ENCODE peak calls at places on chromosomes 6 and 20, in seven cellular contexts. R is BE2C, T is H9, Z is B cell, S is mammary epithelial cell, C is RWPE1, W is gastrocnemius medialis. H is an unnamed sample.

GRCh38 chr6:6856538-6857523 is 250.9 kb upstream of the RREB1 start:
- DNase-seq in R (peak; percentile 29), C (peak; percentile 88), T (peak; percentile 57), S (peak; percentile 53), W (peak; percentile 59), Z (peak; percentile 54), H (peak; percentile 81)

GRCh38 chr6:43181942-43182860 is at the start of gene CUL9:
- DNase-seq in C (peak; percentile 63), T (peak; percentile 77), R (peak; percentile 72), Z (peak; percentile 90), W (peak; percentile 83), S (peak; percentile 52), H (peak; percentile 77)

GRCh38 chr6:2988426-2989331 is 11.0 kb upstream of the NQO2 start:
- DNase-seq in S (peak; percentile 92), T (peak; percentile 94), W (peak; percentile 88), Z (peak; percentile 90), R (peak; percentile 95), C (peak; percentile 72), H (peak; percentile 76)

GRCh38 chr6:7112741-7113313 is 5.1 kb downstream of the RREB1 start:
- DNase-seq in C (peak; percentile 39), Z (peak; percentile 73), T (no peak), S (peak; percentile 61), W (peak; percentile 41), R (no peak), H (peak; percentile 66)

GRCh38 chr6:143940011-143940597 is 68.0 kb downstream of the PLAGL1 start:
- DNase-seq in Z (peak; percentile 73), S (peak; percentile 48), W (no peak), C (peak; percentile 62), T (no peak), R (peak; percentile 36), H (no peak)

GRCh38 chr20:16260911-16261310 is 312.3 kb downstream of the KIF16B start:
- DNase-seq in C (no peak), W (no peak), T (no peak), Z (no peak), S (no peak), R (no peak), H (no peak)

GRCh38 chr20:768426-768978 is at the start of gene SLC52A3:
- DNase-seq in C (peak; percentile 71), S (peak; percentile 20), T (peak; percentile 86), Z (no peak), R (no peak), W (no peak), H (no peak)

GRCh38 chr6:33716379-33716778 is 4.9 kb upstream of the UQCC2 start:
- DNase-seq in R (no peak), W (no peak), T (no peak), S (no peak), Z (no peak), C (peak; percentile 67), H (no peak)

GRCh38 chr20:53900380-53900999 is 169.9 kb downstream of the BCAS1 start:
- DNase-seq in C (peak; percentile 78), S (peak; percentile 97), W (no peak), Z (no peak), T (no peak), R (no peak), H (no peak)

GRCh38 chr6:166515072-166515810 is 71.2 kb downstream of the RAMACL start:
- DNase-seq in C (peak; percentile 96), T (no peak), S (peak; percentile 80), R (peak; percentile 75), Z (no peak), W (no peak), H (no peak)

GRCh38 chr6:30258204-30258603 is 45.0 kb upstream of the TRIM26 start:
- DNase-seq in T (no peak), W (no peak), Z (no peak), S (no peak), R (no peak), C (no peak), H (no peak)

GRCh38 chr6:40807484-40807883 is 220.3 kb upstream of the LRFN2 start:
- DNase-seq in W (peak; percentile 72), R (no peak), T (no peak), C (no peak), S (peak; percentile 65), Z (no peak), H (no peak)

GRCh38 chr20:16701296-16701695 is 28.5 kb upstream of the SNRPB2 start:
- DNase-seq in R (peak; percentile 34), W (no peak), S (peak; percentile 6), T (peak; percentile 34), C (no peak), Z (no peak), H (no peak)

GRCh38 chr20:15171016-15171415 is 833.6 kb upstream of the FLRT3 start:
- DNase-seq in W (no peak), T (no peak), S (no peak), Z (no peak), C (no peak), R (no peak), H (no peak)

GRCh38 chr6:129590408-129591022 is 119.5 kb downstream of the ARHGAP18 start:
- DNase-seq in W (no peak), Z (no peak), R (no peak), C (peak; percentile 12), S (peak; percentile 90), T (no peak), H (no peak)

GRCh38 chr6:159169193-159169555 is at the start of gene FNDC1:
- DNase-seq in Z (peak; percentile 57), C (peak; percentile 21), R (peak; percentile 71), T (peak; percentile 48), W (no peak), S (no peak), H (no peak)

GRCh38 chr6:79468116-79468515 is 69.1 kb downstream of the LCA5 start:
- DNase-seq in W (no peak), R (no peak), S (no peak), Z (no peak), C (no peak), T (no peak), H (no peak)

GRCh38 chr20:62007127-62007647 is 58.5 kb downstream of the TAF4 start:
- DNase-seq in S (no peak), W (no peak), R (no peak), Z (no peak), T (no peak), C (no peak), H (no peak)

GRCh38 chr6:39313526-39314272 is 520 bp downstream of the KCNK17 start:
- DNase-seq in W (no peak), R (no peak), T (peak; percentile 49), S (no peak), C (no peak), Z (no peak), H (no peak)

GRCh38 chr6:169970306-169970988 is 219.0 kb downstream of the ERMARD start:
- DNase-seq in Z (no peak), T (peak; percentile 21), C (no peak), R (no peak), W (peak; percentile 10), S (no peak), H (peak; percentile 33)

GRCh38 chr20:2742934-2743559 is 50.5 kb downstream of the EBF4 start:
- DNase-seq in C (peak; percentile 71), W (no peak), Z (peak; percentile 76), T (peak; percentile 88), S (peak; percentile 54), R (peak; percentile 71), H (no peak)

GRCh38 chr6:72461144-72461543 is 160.7 kb upstream of the KCNQ5 start:
- DNase-seq in W (no peak), Z (no peak), S (peak; percentile 9), T (no peak), R (no peak), C (no peak), H (no peak)

GRCh38 chr20:35395728-35396127 is 16.0 kb downstream of the UQCC1 start:
- DNase-seq in S (no peak), Z (no peak), W (no peak), R (peak; percentile 17), C (no peak), T (no peak), H (no peak)

GRCh38 chr6:29631209-29631810 is 1.7 kb downstream of the GABBR1 start:
- DNase-seq in T (peak; percentile 57), R (no peak), C (no peak), W (no peak), Z (no peak), S (no peak), H (no peak)

GRCh38 chr6:94462231-94462630 is 1042.9 kb upstream of the EPHA7 start:
- DNase-seq in C (no peak), R (no peak), T (no peak), Z (no peak), S (no peak), W (no peak), H (no peak)

GRCh38 chr6:111096246-111096645 is 8.9 kb downstream of the SLC16A10 start:
- DNase-seq in Z (no peak), T (no peak), C (peak; percentile 65), R (peak; percentile 12), S (peak; percentile 91), W (no peak), H (no peak)

GRCh38 chr6:75084872-75085381 is 120.9 kb downstream of the COL12A1 start:
- DNase-seq in W (no peak), S (no peak), T (peak; percentile 67), C (no peak), Z (no peak), R (peak; percentile 8), H (no peak)

DNA sequence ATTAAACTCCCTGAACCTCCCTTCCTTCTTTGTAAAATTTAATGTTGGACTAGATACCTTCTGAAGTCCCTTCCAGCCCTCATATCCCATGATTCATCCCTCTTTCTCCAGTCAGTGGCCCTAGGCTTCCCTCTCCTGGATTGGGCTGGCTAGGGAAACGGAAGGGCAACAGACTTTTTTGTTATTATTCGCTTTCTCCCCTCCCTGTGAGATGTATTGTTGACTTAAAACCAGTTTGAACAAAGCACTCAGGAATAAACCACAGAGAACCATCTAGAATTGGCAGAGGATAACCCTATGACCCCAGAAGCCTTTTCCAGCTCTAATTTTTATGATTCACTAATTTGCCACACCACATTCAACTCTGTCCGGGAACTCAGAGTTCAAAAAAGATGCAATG is 239.7 kb upstream of the SUPT3H start:
- DNase-seq in S (peak; percentile 77), T (no peak), Z (no peak), W (no peak), R (no peak), C (peak; percentile 76), H (no peak)
- TF ChIP-seq CTCF in S (peak; percentile 51), T (peak; percentile 5), Z (no peak), W (no peak), R (no peak), C (no peak), H (no peak)

GRCh38 chr6:108746841-108747575 is 101.2 kb upstream of the ARMC2 start:
- DNase-seq in T (no peak), Z (no peak), W (no peak), S (no peak), C (no peak), R (no peak), H (no peak)
- TF ChIP-seq CTCF in T (no peak), Z (no peak), W (no peak), S (no peak), C (no peak), R (no peak), H (no peak)

DNA sequence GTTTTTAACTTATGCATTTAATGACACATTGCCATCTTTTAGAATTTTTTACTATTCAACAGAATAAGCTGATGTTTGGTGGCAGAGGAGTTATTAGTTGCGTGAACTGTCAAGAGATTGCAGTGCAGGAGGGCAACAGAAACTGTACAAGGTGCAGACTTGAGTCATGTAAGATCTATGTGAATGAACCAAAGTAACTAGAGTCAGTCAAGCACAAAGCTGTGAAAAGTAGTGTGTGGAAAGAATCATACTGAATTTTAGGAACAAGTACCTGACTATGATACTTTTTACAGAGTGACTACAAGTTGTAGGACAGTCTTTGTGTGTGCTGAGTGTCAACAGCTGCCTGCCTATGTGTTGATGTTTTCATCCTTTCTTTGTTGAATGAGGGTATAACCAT is 2.7 kb upstream of the C6orf163 start:
- DNase-seq in T (no peak), W (no peak), Z (no peak), S (no peak), R (no peak), C (no peak), H (no peak)
- TF ChIP-seq CTCF in T (no peak), W (no peak), Z (no peak), S (no peak), R (no peak), C (no peak), H (no peak)

GRCh38 chr6:35428421-35429149 is 23.6 kb upstream of the FANCE start:
- DNase-seq in W (no peak), T (no peak), S (no peak), C (no peak), R (no peak), Z (no peak), H (no peak)
- TF ChIP-seq CTCF in W (no peak), T (no peak), S (no peak), C (no peak), R (no peak), Z (no peak), H (no peak)

H was measured in CD14-positive monocyte.